ENCODE peak calls at places on chromosomes 4 and X, in eight cellular contexts. E is K562, T is breast epithelium, N is GM23338, V is HL-60, S is GM12878, F is sigmoid colon, K is GM12891. G is an unnamed sample.

GRCh38 chr4:8117278-8117682 is 41.3 kb downstream of the ABLIM2 start:
- DNase-seq in S (peak; percentile 4), K (peak; percentile 55), E (peak; percentile 94), N (peak; percentile 77), T (no peak), F (no peak), V (peak; percentile 7), G (peak; percentile 68)

GRCh38 chrX:17361620-17362019 is 13.4 kb upstream of the NHS start:
- DNase-seq in S (no peak), F (no peak), T (no peak), N (peak; percentile 86), K (no peak), E (peak; percentile 42), V (peak; percentile 16), G (no peak)

GRCh38 chr4:68175562-68176155 is 46.0 kb upstream of the TMPRSS11F start:
- DNase-seq in K (no peak), F (no peak), S (peak; percentile 20), E (peak; percentile 49), T (no peak), V (peak; percentile 54), N (peak; percentile 87), G (no peak)

GRCh38 chrX:11261260-11261659 is 32.0 kb upstream of the AMELX start:
- DNase-seq in K (no peak), F (no peak), E (no peak), T (no peak), S (no peak), V (no peak), N (no peak), G (no peak)

GRCh38 chrX:74422576-74423288 is 1.4 kb downstream of the SLC16A2 start:
- DNase-seq in S (no peak), K (peak; percentile 26), E (no peak), V (no peak), F (peak; percentile 90), N (peak; percentile 65), T (no peak), G (peak; percentile 35)

GRCh38 chr4:169045862-169046584 is 36.0 kb upstream of the CBR4 start:
- DNase-seq in S (no peak), T (no peak), K (no peak), E (no peak), V (no peak), F (no peak), N (peak; percentile 71), G (no peak)

GRCh38 chrX:41441934-41442823 is 5.0 kb upstream of the NYX start:
- DNase-seq in T (peak; percentile 73), E (peak; percentile 97), N (peak; percentile 62), K (peak; percentile 53), S (peak; percentile 68), V (peak; percentile 87), F (peak; percentile 91), G (peak; percentile 89)

GRCh38 chr4:154982187-154983047 is 201.3 kb downstream of the RBM46 start:
- DNase-seq in K (no peak), S (peak; percentile 15), F (no peak), E (peak; percentile 15), N (peak; percentile 87), V (peak; percentile 13), T (peak; percentile 27), G (peak; percentile 56)

GRCh38 chr4:33715996-33716395 is 2528.3 kb downstream of the ARAP2 start:
- DNase-seq in V (no peak), K (no peak), T (no peak), F (no peak), S (no peak), N (no peak), E (no peak), G (no peak)

GRCh38 chrX:16839852-16840460 is 30.2 kb downstream of the RBBP7 start:
- DNase-seq in E (no peak), F (no peak), S (no peak), N (no peak), K (no peak), T (no peak), V (no peak), G (no peak)

GRCh38 chr4:7190668-7191545 is 1.4 kb upstream of the SORCS2 start:
- DNase-seq in K (no peak), F (peak; percentile 77), T (no peak), E (no peak), V (no peak), S (no peak), N (no peak), G (no peak)

GRCh38 chr4:52477191-52477590 is 181.9 kb downstream of the USP46 start:
- DNase-seq in S (no peak), F (no peak), V (no peak), E (no peak), T (no peak), K (no peak), N (no peak), G (no peak)

GRCh38 chr4:158817562-158818370 is 48.9 kb downstream of the FNIP2 start:
- DNase-seq in S (peak; percentile 64), F (no peak), E (no peak), N (no peak), V (peak; percentile 75), T (no peak), K (no peak), G (no peak)

GRCh38 chrX:103211012-103211715 is 3.7 kb upstream of the BEX4 start:
- DNase-seq in T (no peak), F (peak; percentile 63), E (no peak), N (peak; percentile 76), V (peak; percentile 28), K (no peak), S (no peak), G (peak; percentile 38)

GRCh38 chr4:183118585-183118984 is 19.5 kb downstream of the WWC2 start:
- DNase-seq in N (peak; percentile 85), V (no peak), T (no peak), S (no peak), K (no peak), E (no peak), F (no peak), G (no peak)

GRCh38 chrX:129876734-129877395 is 29.1 kb upstream of the UTP14A start:
- DNase-seq in F (no peak), V (no peak), S (no peak), K (no peak), T (no peak), E (no peak), N (no peak), G (no peak)

GRCh38 chr4:55865228-55865806 is 11.9 kb downstream of the EXOC1 start:
- DNase-seq in F (no peak), V (no peak), S (no peak), N (no peak), K (no peak), T (no peak), E (no peak), G (no peak)

GRCh38 chr4:10460313-10461047 is 3.3 kb upstream of the ZNF518B start:
- DNase-seq in T (no peak), F (no peak), V (no peak), K (no peak), S (no peak), E (no peak), N (no peak), G (no peak)

GRCh38 chr4:96598465-96598864 is 758.6 kb downstream of the PDHA2 start:
- DNase-seq in V (no peak), E (no peak), K (no peak), S (no peak), F (no peak), T (no peak), N (peak; percentile 19), G (no peak)

GRCh38 chrX:18810416-18810815 is 103.0 kb downstream of the PPEF1 start:
- DNase-seq in K (no peak), F (no peak), N (no peak), V (no peak), S (no peak), E (no peak), T (no peak), G (no peak)

GRCh38 chr4:81565137-81565870 is 93.6 kb upstream of the RASGEF1B start:
- DNase-seq in E (no peak), S (no peak), V (no peak), K (no peak), T (peak; percentile 55), N (no peak), F (peak; percentile 88), G (peak; percentile 82)

GRCh38 chrX:132423323-132423722 is 65.5 kb downstream of the MBNL3 start:
- DNase-seq in K (no peak), E (no peak), T (no peak), S (no peak), F (no peak), N (no peak), V (no peak), G (no peak)

GRCh38 chrX:132426695-132427281 is 62.0 kb downstream of the MBNL3 start:
- DNase-seq in K (no peak), V (no peak), N (no peak), E (no peak), S (no peak), F (no peak), T (no peak), G (no peak)

GRCh38 chrX:132425744-132426318 is 63.0 kb downstream of the MBNL3 start:
- DNase-seq in T (no peak), E (no peak), N (no peak), S (no peak), V (no peak), K (no peak), F (no peak), G (no peak)
- TF ChIP-seq POLR2AphosphoS5 in T (no peak), E (no peak), N (no peak), S (no peak), V (no peak), K (no peak), F (no peak), G (no peak)

GRCh38 chrX:121322159-121322558 is 274.7 kb downstream of the GLUD2 start:
- DNase-seq in T (no peak), F (no peak), S (no peak), V (no peak), N (no peak), E (peak; percentile 11), K (no peak), G (no peak)
- TF ChIP-seq POLR2AphosphoS5 in T (no peak), F (no peak), S (no peak), V (no peak), N (no peak), E (no peak), K (no peak), G (no peak)

DNA sequence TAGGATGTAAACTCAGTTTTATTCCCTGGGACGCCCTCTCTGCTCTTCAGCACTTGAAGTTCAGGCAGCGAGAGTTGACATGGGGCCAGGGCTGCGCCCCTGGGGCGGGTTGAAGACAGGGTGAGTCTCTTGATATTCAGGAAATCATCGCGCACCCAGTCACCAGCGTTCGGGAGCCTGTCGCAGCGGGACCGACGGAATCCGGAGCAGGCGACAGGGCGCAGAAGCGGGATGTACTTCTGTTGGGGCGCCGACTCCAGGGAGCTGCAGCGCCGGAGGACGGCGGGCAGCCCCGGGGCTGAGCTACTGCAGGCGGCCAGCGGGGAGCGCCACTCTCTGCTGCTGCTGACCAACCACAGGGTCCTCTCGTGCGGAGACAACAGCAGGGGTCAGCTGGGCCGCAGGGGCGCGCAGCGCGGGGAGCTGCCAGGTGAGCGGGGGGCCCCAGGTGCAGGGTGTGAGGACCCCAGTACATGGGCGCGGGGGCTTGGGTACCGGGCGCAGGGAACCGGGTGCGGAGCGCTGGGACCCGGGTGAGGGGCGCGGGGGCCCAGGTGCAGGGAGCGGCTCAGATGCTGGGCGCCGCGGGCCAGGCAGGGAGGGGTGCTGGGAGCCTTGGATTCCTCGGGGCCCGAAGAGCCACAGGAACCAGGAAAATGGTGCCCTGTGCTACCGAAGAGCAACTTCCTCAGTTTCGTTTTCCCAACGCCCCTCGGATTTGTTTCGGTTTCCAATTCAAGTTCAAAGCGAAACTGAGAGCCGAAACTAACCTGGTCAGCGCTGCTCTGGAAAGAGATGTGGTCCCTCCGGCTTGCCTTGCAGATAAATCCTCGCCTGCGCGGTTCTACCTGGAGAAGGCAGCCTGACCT is at the start of gene HERC6:
- DNase-seq in S (peak; percentile 84), T (peak; percentile 65), F (peak; percentile 89), E (peak; percentile 10), K (peak; percentile 70), N (peak; percentile 93), V (peak; percentile 90), G (peak; percentile 83)
- TF ChIP-seq POLR2AphosphoS5 in S (peak; percentile 41), T (peak; percentile 66), F (peak; percentile 58), E (no peak), K (no peak), N (peak; percentile 52), V (peak; percentile 29), G (peak; percentile 30)

GRCh38 chr4:112519689-112520597 is 4.0 kb upstream of the NEUROG2 start:
- DNase-seq in F (no peak), V (no peak), N (peak; percentile 78), K (no peak), T (no peak), S (no peak), E (no peak), G (no peak)
- TF ChIP-seq POLR2AphosphoS5 in F (no peak), V (no peak), N (peak; percentile 21), K (no peak), T (no peak), S (no peak), E (no peak), G (no peak)